ENCODE peak calls at places on chromosomes 4 and X, in eight cellular contexts. W is lower lobe of right lung; R is H7; F is CD8-positive, alpha-beta T cell; X is upper lobe of right lung; V is cardiac muscle cell; H is RWPE2; N is cardiac fibroblast. K is an unnamed sample.

GRCh38 chr4:26238782-26239647 is 81.8 kb upstream of the RBPJ start:
- DNase-seq in W (no peak), X (no peak), F (no peak), H (no peak), V (peak), R (peak), N (peak), K (peak)

GRCh38 chr4:73311428-73311827 is 52.8 kb upstream of the ANKRD17 start:
- DNase-seq in V (peak), X (no peak), N (peak), R (no peak), W (no peak), F (no peak), H (no peak), K (no peak)

GRCh38 chr4:84913176-84913575 is 53.3 kb downstream of the WDFY3 start:
- DNase-seq in W (no peak), F (no peak), V (no peak), R (no peak), H (no peak), X (no peak), N (no peak), K (peak)

GRCh38 chr4:158903472-158904043 is 134.7 kb downstream of the FNIP2 start:
- DNase-seq in N (no peak), V (no peak), H (no peak), R (no peak), W (no peak), F (no peak), X (no peak), K (no peak)

GRCh38 chr4:169988252-169988651 is 37.9 kb downstream of the MFAP3L start:
- DNase-seq in N (peak), F (no peak), H (no peak), R (no peak), X (no peak), W (no peak), V (no peak), K (no peak)

GRCh38 chr4:89279385-89279784 is 28.2 kb downstream of the GPRIN3 start:
- DNase-seq in F (no peak), N (no peak), V (no peak), W (no peak), H (no peak), X (no peak), R (no peak), K (no peak)

GRCh38 chrX:27599928-27600327 is 9.8 kb downstream of the DCAF8L2 start:
- DNase-seq in R (no peak), N (peak), H (no peak), X (no peak), F (no peak), W (no peak), V (peak), K (peak)

GRCh38 chrX:153813161-153813560 is 17.2 kb downstream of the PDZD4 start:
- DNase-seq in H (no peak), X (no peak), N (no peak), V (no peak), R (no peak), W (no peak), F (no peak), K (no peak)

GRCh38 chr4:73612032-73612431 is 8.2 kb downstream of the RASSF6 start:
- DNase-seq in V (no peak), F (no peak), W (no peak), R (no peak), X (no peak), N (peak), H (no peak), K (no peak)

GRCh38 chrX:47623540-47624027 is 3.9 kb upstream of the SYN1 start:
- DNase-seq in W (peak), R (peak), H (peak), F (peak), V (peak), N (peak), X (peak), K (peak)

GRCh38 chr4:76898949-76899640 is 1.2 kb upstream of the SOWAHB start:
- DNase-seq in N (peak), V (no peak), R (no peak), F (no peak), W (no peak), H (no peak), X (no peak), K (no peak)

GRCh38 chr4:185128272-185129119 is 14.6 kb upstream of the SLC25A4 start:
- DNase-seq in W (peak), N (no peak), H (no peak), R (peak), F (peak), X (peak), V (peak), K (no peak)

GRCh38 chr4:71338846-71339593 is at the start of gene SLC4A4:
- DNase-seq in V (peak), F (no peak), N (peak), W (no peak), H (no peak), R (no peak), X (no peak), K (peak)

GRCh38 chr4:15373363-15373762 is 54.5 kb upstream of the C1QTNF7 start:
- DNase-seq in N (peak), V (no peak), W (no peak), H (no peak), R (no peak), X (no peak), F (no peak), K (no peak)

GRCh38 chrX:2572740-2573139 is 72.0 kb upstream of the DHRSX start:
- DNase-seq in X (no peak), W (no peak), H (no peak), F (no peak), R (peak), V (no peak), N (peak), K (no peak)

GRCh38 chr4:41124916-41125548 is 89.3 kb downstream of the APBB2 start:
- DNase-seq in F (no peak), V (no peak), X (no peak), H (no peak), N (no peak), W (no peak), R (no peak), K (no peak)

GRCh38 chr4:78512357-78512920 is 39.1 kb upstream of the ANXA3 start:
- DNase-seq in W (peak), R (no peak), V (peak), X (peak), N (no peak), H (no peak), F (no peak), K (no peak)

GRCh38 chrX:24241822-24242648 is 71.8 kb downstream of the SUPT20HL2 start:
- DNase-seq in R (peak), F (no peak), X (no peak), W (no peak), H (no peak), V (peak), N (peak), K (no peak)

GRCh38 chr4:159444668-159445067 is 341.8 kb downstream of the RAPGEF2 start:
- DNase-seq in N (peak), X (no peak), F (no peak), W (no peak), H (no peak), V (peak), R (no peak), K (peak)

GRCh38 chr4:23360718-23361117 is 529.1 kb downstream of the PPARGC1A start:
- DNase-seq in X (no peak), W (no peak), H (no peak), V (no peak), N (no peak), F (no peak), R (no peak), K (no peak)

GRCh38 chr4:105551968-105552746 is at the start of gene ARHGEF38:
- DNase-seq in H (no peak), R (no peak), V (peak), X (peak), F (no peak), W (peak), N (peak), K (no peak)

GRCh38 chr4:20612313-20612712 is 87.9 kb upstream of the PACRGL start:
- DNase-seq in V (no peak), H (no peak), X (no peak), F (no peak), N (no peak), W (no peak), R (no peak), K (no peak)

GRCh38 chr4:109979932-109980717 is 67.4 kb downstream of the EGF start:
- DNase-seq in H (no peak), V (peak), W (no peak), R (no peak), X (no peak), F (no peak), N (peak), K (peak)

GRCh38 chrX:122135070-122135469 is 1049.0 kb upstream of the GRIA3 start:
- DNase-seq in V (no peak), W (no peak), R (no peak), X (no peak), N (no peak), H (no peak), F (no peak), K (no peak)

GRCh38 chr4:147056951-147057630 is 111.4 kb upstream of the TTC29 start:
- DNase-seq in V (peak), F (no peak), R (no peak), N (peak), H (no peak), W (no peak), X (no peak), K (no peak)

GRCh38 chr4:71130827-71131603 is 137.6 kb downstream of the DCK start:
- DNase-seq in H (no peak), W (no peak), X (no peak), N (peak), F (no peak), R (no peak), V (peak), K (peak)

GRCh38 chrX:140141444-140142029 is 176.2 kb upstream of the CXorf66 start:
- DNase-seq in V (peak), R (peak), N (peak), H (no peak), F (peak), W (no peak), X (no peak), K (no peak)

GRCh38 chr4:129598582-129598981 is 502.6 kb downstream of the C4orf33 start:
- DNase-seq in X (no peak), H (no peak), F (no peak), N (no peak), V (no peak), R (no peak), W (no peak), K (no peak)

GRCh38 chr4:100302061-100303026 is 112.1 kb upstream of the DDIT4L start:
- DNase-seq in W (no peak), F (no peak), V (peak), R (no peak), N (no peak), X (no peak), H (no peak), K (no peak)

GRCh38 chr4:165288226-165288625 is 39.2 kb upstream of the MSMO1 start:
- DNase-seq in N (no peak), W (no peak), X (no peak), H (no peak), R (no peak), F (no peak), V (no peak), K (no peak)

GRCh38 chrX:10098235-10098819 is 58.4 kb upstream of the CLCN4 start:
- DNase-seq in R (no peak), X (no peak), N (no peak), V (no peak), W (no peak), H (no peak), F (peak), K (no peak)

GRCh38 chr4:141074098-141074878 is 59.0 kb downstream of the RNF150 start:
- DNase-seq in X (no peak), N (no peak), V (peak), F (no peak), W (no peak), H (no peak), R (no peak), K (no peak)

GRCh38 chr4:169826634-169827187 is 69.0 kb upstream of the HPF1 start:
- DNase-seq in V (no peak), F (no peak), W (no peak), R (no peak), N (no peak), H (no peak), X (no peak), K (no peak)

GRCh38 chr4:151922306-151922705 is 161.5 kb upstream of the GATB start:
- DNase-seq in X (no peak), W (no peak), V (peak), H (no peak), F (no peak), R (no peak), N (peak), K (no peak)

GRCh38 chr4:19776929-19777328 is 474.8 kb upstream of the SLIT2 start:
- DNase-seq in F (no peak), H (no peak), N (peak), X (no peak), V (peak), W (no peak), R (no peak), K (no peak)

GRCh38 chr4:177455591-177455990 is 13.4 kb upstream of the AGA start:
- DNase-seq in X (no peak), R (no peak), H (no peak), N (peak), F (no peak), V (peak), W (no peak), K (peak)

GRCh38 chr4:14958436-14958835 is 43.8 kb upstream of the CPEB2 start:
- DNase-seq in W (no peak), R (no peak), X (no peak), V (no peak), N (no peak), H (no peak), F (no peak), K (no peak)

GRCh38 chr4:122765702-122766352 is 33.3 kb downstream of the BBS12 start:
- DNase-seq in F (no peak), H (no peak), W (no peak), R (no peak), X (no peak), V (peak), N (peak), K (peak)

GRCh38 chrX:50054147-50054546 is 131.8 kb downstream of the CLCN5 start:
- DNase-seq in W (no peak), R (peak), V (peak), X (no peak), N (no peak), H (no peak), F (no peak), K (no peak)

DNA sequence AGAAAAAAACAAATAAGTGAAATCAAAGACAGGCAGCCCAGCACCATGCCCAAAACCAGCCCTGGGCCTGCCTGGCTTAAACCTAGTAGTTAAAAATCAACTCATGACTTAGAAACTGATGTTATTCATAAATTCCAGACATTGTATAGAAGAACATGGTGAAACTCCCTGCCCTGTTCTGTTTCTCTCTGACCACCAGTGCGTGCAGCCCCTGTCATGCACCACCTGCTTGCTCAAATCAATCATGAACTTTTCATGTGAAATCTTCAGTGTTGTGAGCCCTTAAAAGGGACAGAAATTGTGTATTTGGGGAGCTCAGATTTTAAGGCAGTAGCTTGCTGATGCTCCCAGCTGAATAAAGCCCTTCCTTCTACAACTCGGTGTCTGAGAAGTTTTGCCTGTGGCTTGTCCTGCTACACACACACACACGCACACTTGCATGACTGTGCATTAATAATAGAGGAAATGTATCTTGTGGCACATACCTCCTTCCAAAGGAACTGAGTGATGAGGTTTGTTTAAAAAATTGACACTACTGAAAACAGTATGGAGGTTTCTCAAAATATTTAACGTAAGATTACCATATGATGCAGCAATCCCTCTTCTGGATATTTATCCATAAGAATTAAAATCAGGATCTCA is 39.2 kb upstream of the UGT2B7 start:
- DNase-seq in R (no peak), F (no peak), X (no peak), W (no peak), N (peak), H (no peak), V (peak), K (no peak)
- H3K4me3 ChIP-seq in R (no peak), F (no peak), X (no peak), W (no peak), N (no peak), H (no peak), V (no peak), K (no peak)

DNA sequence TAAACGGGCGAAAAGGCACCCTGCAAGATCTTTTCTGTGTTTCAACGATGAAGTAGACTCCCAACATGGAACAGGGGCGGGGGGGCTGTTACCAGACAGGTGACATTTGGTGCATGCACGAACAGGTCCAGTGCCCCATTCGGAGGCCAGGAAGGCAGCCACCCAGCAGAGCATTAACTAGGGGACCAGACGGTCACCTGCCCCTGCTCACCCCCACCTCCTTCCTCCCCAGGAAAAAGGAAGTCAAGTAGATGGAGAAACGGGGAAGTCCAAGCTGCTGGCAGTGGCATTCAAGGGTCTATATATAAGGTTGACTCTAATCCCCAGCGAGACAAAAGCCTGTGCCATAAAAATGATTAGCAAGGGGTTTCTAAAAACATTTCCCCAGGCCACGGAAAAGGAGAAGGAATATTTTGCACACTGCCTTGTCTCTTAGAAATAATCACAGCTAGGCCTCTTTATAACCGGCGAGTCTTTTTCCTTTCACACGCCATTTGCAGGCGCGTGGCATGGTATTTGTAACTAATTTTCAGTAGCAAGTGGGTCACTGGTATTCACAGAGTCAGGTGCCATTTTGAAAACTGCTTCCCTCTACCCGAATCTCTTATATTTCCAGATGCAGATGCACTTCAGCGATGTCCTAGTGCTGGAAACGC is 1.2 kb upstream of the TMSB4X start:
- DNase-seq in F (peak), H (no peak), X (peak), V (no peak), N (no peak), W (peak), R (no peak), K (no peak)
- H3K4me3 ChIP-seq in F (peak), H (no peak), X (peak), V (no peak), N (peak), W (peak), R (no peak), K (no peak)

DNA sequence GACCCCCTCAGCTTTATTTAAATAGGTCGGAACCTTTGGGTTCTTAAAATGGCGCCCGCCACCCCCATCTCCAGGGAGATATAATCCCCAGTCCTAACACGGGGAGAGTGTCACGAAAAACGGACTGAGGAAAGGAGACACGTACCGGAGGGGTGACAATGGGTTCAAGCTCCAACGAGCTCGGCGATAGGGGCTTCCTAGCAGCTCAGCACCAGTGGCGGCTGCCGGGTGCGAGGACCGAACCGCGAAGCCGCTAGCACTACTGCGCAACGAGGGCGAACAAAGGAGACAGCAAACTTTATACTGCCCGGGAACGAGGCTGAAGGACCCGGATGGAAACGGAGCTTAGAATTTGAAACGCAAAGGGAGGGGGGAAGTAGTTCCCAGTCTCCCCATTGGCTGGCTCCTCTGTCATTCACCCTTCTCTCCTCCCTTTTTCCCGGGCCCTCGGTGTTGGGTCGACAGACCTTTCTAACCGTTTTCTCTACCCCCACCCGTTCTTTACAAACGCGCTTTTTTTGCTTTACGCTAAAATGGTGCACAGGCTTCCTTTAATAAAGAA is at the start of gene RBMX:
- DNase-seq in H (peak), R (peak), W (peak), V (peak), X (peak), N (peak), F (peak), K (peak)
- H3K4me3 ChIP-seq in H (peak), R (peak), W (peak), V (peak), X (peak), N (peak), F (peak), K (peak)

GRCh38 chrX:138710311-138710791 is 1.2 kb downstream of the FGF13 start:
- DNase-seq in X (no peak), F (peak), W (peak), N (no peak), R (peak), V (no peak), H (no peak), K (no peak)

GRCh38 chrX:138708268-138708667 is 3.2 kb downstream of the FGF13 start:
- DNase-seq in X (no peak), R (no peak), W (no peak), F (no peak), N (no peak), V (no peak), H (no peak), K (no peak)

GRCh38 chrX:138710866-138711331 is 618 bp downstream of the FGF13 start:
- DNase-seq in H (peak), N (no peak), X (peak), V (no peak), F (no peak), R (peak), W (peak), K (no peak)

GRCh38 chrX:138709886-138710285 is 1.6 kb downstream of the FGF13 start:
- DNase-seq in V (no peak), W (no peak), F (no peak), R (peak), N (no peak), X (no peak), H (no peak), K (no peak)

GRCh38 chrX:138711399-138712347 is at the start of gene FGF13:
- DNase-seq in N (no peak), R (peak), V (no peak), X (peak), W (peak), F (peak), H (no peak), K (no peak)
- H3K4me3 ChIP-seq in N (no peak), R (peak), V (peak), X (peak), W (peak), F (no peak), H (no peak), K (peak)

GRCh38 chr4:163385466-163385865 is 41.8 kb downstream of the NPY5R start:
- DNase-seq in R (no peak), N (no peak), W (no peak), F (no peak), H (no peak), X (no peak), V (no peak), K (no peak)

GRCh38 chr4:163380703-163381102 is 37.0 kb downstream of the NPY5R start:
- DNase-seq in R (no peak), N (no peak), F (no peak), H (no peak), V (no peak), X (no peak), W (no peak), K (no peak)

GRCh38 chr4:163384926-163385325 is 41.2 kb downstream of the NPY5R start:
- DNase-seq in R (no peak), W (no peak), V (no peak), N (no peak), X (no peak), F (no peak), H (no peak), K (no peak)

GRCh38 chr4:163382178-163382869 is 38.6 kb downstream of the NPY5R start:
- DNase-seq in F (no peak), X (no peak), V (no peak), H (no peak), R (no peak), N (no peak), W (no peak), K (no peak)

DNA sequence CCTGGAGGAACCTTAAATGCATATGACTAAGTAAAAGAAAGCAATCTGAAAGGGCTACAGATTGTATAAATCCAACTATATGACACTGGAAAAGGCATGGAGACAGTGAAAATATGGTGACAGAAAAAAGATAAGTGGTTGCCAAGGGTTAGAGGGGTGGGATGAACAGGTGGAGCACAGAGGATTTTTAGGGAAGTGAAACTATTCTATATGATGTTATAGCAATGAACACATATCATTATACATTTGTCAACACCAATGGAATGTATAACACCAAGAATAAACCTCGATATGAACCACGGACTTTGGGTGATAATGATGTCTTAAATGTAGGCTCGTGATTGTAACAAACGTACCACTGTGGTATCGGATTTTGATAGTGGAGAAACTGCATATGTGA is 40.7 kb downstream of the NPY5R start:
- DNase-seq in W (no peak), N (no peak), X (no peak), F (no peak), H (no peak), R (no peak), V (no peak), K (no peak)
- H3K4me3 ChIP-seq in W (no peak), N (no peak), X (no peak), F (no peak), H (no peak), R (no peak), V (no peak), K (no peak)